ENCODE peak calls at places on chromosome 4, in ten cellular contexts. R is NCI-H1092 treated with DMSO at 0.1 percent for 48 hours, X is LoVo, S is mucosa of gallbladder, B is lower lobe of right lung, V is ELR, A is OCI-LY7, H is iPS-NIHi11, L is fibroblast of pulmonary artery, Y is T-helper 22 cell. D is an unnamed sample.

GRCh38 chr4:184649971-184650855 is 675 bp downstream of the PRIMPOL start:
- DNase-seq in L (peak; percentile 43), A (peak; percentile 27), V (peak; percentile 63), B (no peak), H (no peak), R (peak; percentile 57), Y (no peak), S (no peak), X (peak; percentile 14), D (no peak)

GRCh38 chr4:2663275-2663674 is 92.9 kb downstream of the TNIP2 start:
- DNase-seq in R (no peak), A (no peak), B (no peak), X (no peak), V (no peak), Y (no peak), S (no peak), L (peak; percentile 26), H (no peak), D (no peak)

GRCh38 chr4:113026556-113026955 is 22.9 kb upstream of the ANK2 start:
- DNase-seq in L (peak; percentile 50), Y (no peak), H (no peak), B (no peak), A (no peak), V (peak; percentile 59), S (no peak), R (no peak), X (no peak), D (no peak)

GRCh38 chr4:130722370-130722769 is 1626.4 kb downstream of the C4orf33 start:
- DNase-seq in A (no peak), H (peak; percentile 10), L (no peak), V (peak; percentile 35), B (no peak), Y (no peak), R (no peak), S (no peak), X (peak; percentile 4), D (no peak)

GRCh38 chr4:76732246-76732645 is 165.7 kb downstream of the SOWAHB start:
- DNase-seq in X (no peak), L (no peak), S (no peak), A (no peak), V (no peak), Y (no peak), B (no peak), R (no peak), H (no peak), D (no peak)

GRCh38 chr4:150501983-150502382 is 80.0 kb upstream of the MAB21L2 start:
- DNase-seq in V (peak; percentile 14), B (no peak), H (no peak), X (no peak), R (no peak), S (no peak), Y (no peak), A (no peak), L (no peak), D (no peak)

GRCh38 chr4:24778427-24779225 is 16.7 kb upstream of the SOD3 start:
- DNase-seq in Y (no peak), V (peak; percentile 90), R (no peak), L (peak; percentile 99), B (no peak), H (no peak), S (peak; percentile 42), X (no peak), A (no peak), D (no peak)

GRCh38 chr4:849478-850175 is 23.7 kb upstream of the CPLX1 start:
- DNase-seq in A (no peak), L (no peak), S (no peak), H (peak; percentile 13), Y (no peak), V (no peak), X (no peak), B (peak; percentile 32), R (no peak), D (no peak)

GRCh38 chr4:21769404-21770147 is 179.0 kb downstream of the KCNIP4 start:
- DNase-seq in A (no peak), R (no peak), L (peak; percentile 85), H (no peak), Y (no peak), B (no peak), X (peak; percentile 47), S (no peak), V (peak; percentile 89), D (no peak)

GRCh38 chr4:77240469-77241066 is 83.6 kb downstream of the CCNG2 start:
- DNase-seq in X (peak; percentile 65), Y (peak; percentile 1), L (peak; percentile 60), A (peak; percentile 72), R (peak; percentile 39), H (peak; percentile 87), V (peak; percentile 60), B (peak; percentile 63), S (peak; percentile 34), D (peak; percentile 37)

GRCh38 chr4:45363931-45364330 is 637.6 kb upstream of the GNPDA2 start:
- DNase-seq in B (no peak), H (no peak), R (no peak), S (no peak), V (no peak), X (no peak), L (peak; percentile 1), A (no peak), Y (no peak), D (no peak)

GRCh38 chr4:141922224-141922623 is 285.8 kb downstream of the IL15 start:
- DNase-seq in R (no peak), A (no peak), X (no peak), H (no peak), V (no peak), S (no peak), Y (no peak), L (no peak), B (no peak), D (no peak)

GRCh38 chr4:48315728-48316630 is 25.4 kb upstream of the SLAIN2 start:
- DNase-seq in B (no peak), X (peak; percentile 46), S (peak; percentile 19), A (peak; percentile 53), Y (no peak), V (peak; percentile 79), L (peak; percentile 83), R (peak; percentile 56), H (peak; percentile 70), D (no peak)

GRCh38 chr4:5292091-5292490 is 240.8 kb downstream of the STK32B start:
- DNase-seq in S (no peak), V (no peak), B (no peak), A (no peak), H (no peak), L (no peak), R (peak; percentile 40), X (no peak), Y (no peak), D (no peak)

GRCh38 chr4:96912731-96913130 is 1072.8 kb downstream of the PDHA2 start:
- DNase-seq in H (no peak), Y (no peak), A (no peak), V (no peak), B (no peak), X (no peak), S (no peak), R (no peak), L (no peak), D (no peak)

GRCh38 chr4:68904786-68905185 is 46.8 kb downstream of the UGT2A3 start:
- DNase-seq in H (peak; percentile 19), Y (no peak), L (no peak), R (no peak), B (no peak), A (no peak), X (peak; percentile 11), S (no peak), V (peak; percentile 11), D (no peak)

GRCh38 chr4:8402181-8402597 is 38.3 kb downstream of the ACOX3 start:
- DNase-seq in H (no peak), B (peak; percentile 26), R (no peak), Y (no peak), S (no peak), L (no peak), X (no peak), A (no peak), V (no peak), D (no peak)

GRCh38 chr4:44120646-44121045 is 328.0 kb downstream of the KCTD8 start:
- DNase-seq in Y (no peak), V (no peak), A (no peak), X (no peak), H (no peak), R (no peak), B (no peak), L (no peak), S (no peak), D (no peak)

GRCh38 chr4:165096776-165097175 is 15.9 kb downstream of the TMEM192 start:
- DNase-seq in R (peak; percentile 10), S (no peak), X (no peak), A (peak; percentile 16), Y (no peak), V (peak; percentile 34), H (peak; percentile 30), L (peak; percentile 53), B (no peak), D (no peak)

GRCh38 chr4:81509822-81510221 is 38.1 kb upstream of the RASGEF1B start:
- DNase-seq in V (no peak), L (no peak), X (no peak), B (peak; percentile 48), R (no peak), H (no peak), A (no peak), Y (no peak), S (no peak), D (no peak)

GRCh38 chr4:87068591-87069021 is 133.8 kb downstream of the AFF1 start:
- DNase-seq in R (peak; percentile 96), V (no peak), B (no peak), H (no peak), Y (no peak), S (no peak), A (peak; percentile 53), X (no peak), L (peak; percentile 56), D (no peak)

GRCh38 chr4:169346840-169347239 is 76.1 kb upstream of the SH3RF1 start:
- DNase-seq in L (no peak), H (no peak), S (no peak), X (no peak), V (no peak), R (no peak), B (no peak), A (no peak), Y (no peak), D (no peak)

GRCh38 chr4:86815653-86816052 is 33.5 kb downstream of the SLC10A6 start:
- DNase-seq in A (no peak), L (no peak), X (no peak), Y (no peak), S (no peak), R (no peak), B (no peak), H (no peak), V (no peak), D (no peak)

GRCh38 chr4:150379454-150379853 is 202.5 kb upstream of the MAB21L2 start:
- DNase-seq in V (peak; percentile 74), Y (no peak), H (no peak), L (peak; percentile 68), S (no peak), A (no peak), B (no peak), X (no peak), R (no peak), D (no peak)

GRCh38 chr4:56907009-56907408 is 691 bp upstream of the REST start:
- DNase-seq in V (no peak), X (no peak), A (no peak), R (no peak), L (no peak), B (no peak), Y (no peak), H (peak; percentile 46), S (no peak), D (peak; percentile 16)

GRCh38 chr4:108385076-108385475 is 216.3 kb upstream of the LEF1 start:
- DNase-seq in H (no peak), X (no peak), B (no peak), V (no peak), A (no peak), R (no peak), S (no peak), Y (no peak), L (no peak), D (no peak)

GRCh38 chr4:66840178-66840577 is 705.1 kb downstream of the CENPC start:
- DNase-seq in V (no peak), X (no peak), B (no peak), A (no peak), H (no peak), S (no peak), L (no peak), Y (no peak), R (no peak), D (no peak)

GRCh38 chr4:42965326-42965725 is 72.8 kb downstream of the GRXCR1 start:
- DNase-seq in A (peak; percentile 10), L (no peak), Y (no peak), X (no peak), H (no peak), V (peak; percentile 0), R (peak; percentile 34), B (no peak), S (no peak), D (no peak)

D was measured in activated T-cell treated with anti-CD3 and anti-CD28 coated beads for 1 hour.